ENCODE peak calls at places on chromosomes 12 and 14, in seven cellular contexts. O is psoas muscle, R is body of pancreas, B is stomach, F is cardiac muscle cell, M is prostate gland, S is ovary. P is an unnamed sample.

GRCh38 chr14:98928418-98928817 is 343.6 kb downstream of the BCL11B start:
- DNase-seq in O (no peak), R (no peak), B (no peak), F (no peak), M (no peak), S (no peak), P (no peak)

GRCh38 chr12:97283297-97283696 is 179.3 kb upstream of the RMST start:
- DNase-seq in O (no peak), R (no peak), B (no peak), F (no peak), M (no peak), S (no peak), P (no peak)

GRCh38 chr12:88006351-88006750 is 22.9 kb downstream of the C12orf50 start:
- DNase-seq in O (no peak), R (no peak), B (no peak), F (no peak), M (no peak), S (no peak), P (no peak)

GRCh38 chr12:84077692-84078091 is 834.9 kb downstream of the SLC6A15 start:
- DNase-seq in O (no peak), R (no peak), B (no peak), F (no peak), M (no peak), S (no peak), P (no peak)

GRCh38 chr12:72723732-72724131 is 451.6 kb downstream of the TRHDE start:
- DNase-seq in O (no peak), R (no peak), B (no peak), F (no peak), M (no peak), S (no peak), P (no peak)

GRCh38 chr12:94445662-94446061 is 14.0 kb downstream of the CEP83 start:
- DNase-seq in O (no peak), R (no peak), B (no peak), F (no peak), M (no peak), S (no peak), P (no peak)

GRCh38 chr14:21917699-21918436 is 244.2 kb upstream of the OR4E1 start:
- DNase-seq in O (no peak), R (peak; percentile 38), B (peak; percentile 53), F (peak; percentile 62), M (peak; percentile 31), S (no peak), P (no peak)

GRCh38 chr14:50085570-50086315 is 30.6 kb downstream of the VCPKMT start:
- DNase-seq in O (no peak), R (no peak), B (no peak), F (no peak), M (no peak), S (no peak), P (no peak)

GRCh38 chr14:61332658-61333029 is 11.3 kb downstream of the PRKCH start:
- DNase-seq in O (no peak), R (no peak), B (no peak), F (no peak), M (no peak), S (no peak), P (no peak)

GRCh38 chr12:4153343-4153892 is 120.1 kb upstream of the CCND2 start:
- DNase-seq in O (no peak), R (no peak), B (no peak), F (no peak), M (no peak), S (no peak), P (no peak)

GRCh38 chr14:77186911-77187648 is 5.5 kb downstream of the TMEM63C start:
- DNase-seq in O (peak; percentile 26), R (peak; percentile 82), B (peak; percentile 47), F (peak; percentile 22), M (no peak), S (peak; percentile 50), P (no peak)

GRCh38 chr12:72692338-72692737 is 420.2 kb downstream of the TRHDE start:
- DNase-seq in O (no peak), R (no peak), B (no peak), F (no peak), M (no peak), S (no peak), P (no peak)

GRCh38 chr12:106840217-106840616 is 65.7 kb downstream of the RIC8B start:
- DNase-seq in O (no peak), R (peak; percentile 36), B (no peak), F (peak; percentile 76), M (no peak), S (no peak), P (no peak)

GRCh38 chr12:54259194-54260011 is 20.5 kb downstream of the CBX5 start:
- DNase-seq in O (peak; percentile 53), R (peak; percentile 90), B (peak; percentile 55), F (peak; percentile 94), M (peak; percentile 38), S (peak; percentile 79), P (peak; percentile 52)

GRCh38 chr12:95767703-95768102 is 22.9 kb downstream of the NTN4 start:
- DNase-seq in O (no peak), R (no peak), B (no peak), F (no peak), M (no peak), S (no peak), P (no peak)

GRCh38 chr12:115402443-115403170 is 718.6 kb upstream of the TBX3 start:
- DNase-seq in O (no peak), R (no peak), B (no peak), F (no peak), M (no peak), S (no peak), P (no peak)

GRCh38 chr14:94521375-94522114 is 12.3 kb upstream of the SERPINA12 start:
- DNase-seq in O (no peak), R (no peak), B (no peak), F (no peak), M (no peak), S (no peak), P (no peak)

GRCh38 chr12:62719027-62719426 is 215.9 kb downstream of the PPM1H start:
- DNase-seq in O (no peak), R (no peak), B (no peak), F (no peak), M (no peak), S (no peak), P (no peak)

GRCh38 chr12:62717636-62718035 is 217.3 kb downstream of the PPM1H start:
- DNase-seq in O (no peak), R (no peak), B (no peak), F (no peak), M (no peak), S (no peak), P (no peak)

GRCh38 chr12:62716037-62716436 is 218.9 kb downstream of the PPM1H start:
- DNase-seq in O (no peak), R (no peak), B (no peak), F (no peak), M (no peak), S (no peak), P (no peak)

GRCh38 chr12:62715086-62715786 is 219.7 kb downstream of the PPM1H start:
- DNase-seq in O (no peak), R (no peak), B (no peak), F (no peak), M (no peak), S (peak; percentile 68), P (no peak)

GRCh38 chr12:62716866-62717477 is 218.0 kb downstream of the PPM1H start:
- DNase-seq in O (no peak), R (no peak), B (no peak), F (no peak), M (no peak), S (no peak), P (no peak)
- H3K4me1 ChIP-seq in O (no peaks in the 10 kb centered on the region), R (no peaks in the 10 kb centered on the region), B (peaks cover 11% of the 10 kb centered on the region), F (no peaks in the 10 kb centered on the region), M (no peaks in the 10 kb centered on the region), S (peaks cover 9% of the 10 kb centered on the region), P (peaks cover 37% of the 10 kb centered on the region)

DNA sequence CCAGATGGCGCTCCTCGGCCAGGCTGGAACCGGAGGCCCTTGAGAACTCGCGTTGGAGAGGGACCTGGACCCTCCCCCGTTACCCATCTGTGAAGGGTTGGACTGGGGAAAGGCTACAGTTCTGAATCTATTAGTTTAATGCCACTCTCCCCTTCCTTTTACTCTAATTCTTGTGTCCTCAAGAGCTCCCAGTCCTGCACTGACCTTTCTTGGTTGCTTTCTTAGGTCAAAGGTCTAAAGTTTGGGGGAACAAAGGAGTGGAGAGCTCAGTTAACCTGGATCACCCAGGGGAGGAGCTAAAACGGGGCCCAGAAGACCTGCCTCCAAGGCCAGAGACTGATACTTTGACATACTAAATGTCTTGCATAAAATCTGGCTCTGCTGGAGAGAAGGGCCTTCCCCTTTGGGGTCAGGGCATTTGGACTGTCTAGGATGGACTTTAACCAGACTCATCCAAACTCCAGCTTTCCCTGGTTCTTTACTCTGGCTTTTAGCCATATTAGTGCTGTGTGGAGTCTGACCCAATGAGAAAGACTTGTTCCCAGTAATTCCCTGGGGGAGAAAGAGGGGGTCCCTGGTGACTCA is 923 bp upstream of the MLF2 start:
- DNase-seq in O (no peak), R (no peak), B (no peak), F (no peak), M (no peak), S (no peak), P (no peak)
- TF ChIP-seq CTCF in O (no peak), R (no peak), B (no peak), F (peak; percentile 98), M (no peak), S (peak; percentile 97), P (peak; percentile 20)

DNA sequence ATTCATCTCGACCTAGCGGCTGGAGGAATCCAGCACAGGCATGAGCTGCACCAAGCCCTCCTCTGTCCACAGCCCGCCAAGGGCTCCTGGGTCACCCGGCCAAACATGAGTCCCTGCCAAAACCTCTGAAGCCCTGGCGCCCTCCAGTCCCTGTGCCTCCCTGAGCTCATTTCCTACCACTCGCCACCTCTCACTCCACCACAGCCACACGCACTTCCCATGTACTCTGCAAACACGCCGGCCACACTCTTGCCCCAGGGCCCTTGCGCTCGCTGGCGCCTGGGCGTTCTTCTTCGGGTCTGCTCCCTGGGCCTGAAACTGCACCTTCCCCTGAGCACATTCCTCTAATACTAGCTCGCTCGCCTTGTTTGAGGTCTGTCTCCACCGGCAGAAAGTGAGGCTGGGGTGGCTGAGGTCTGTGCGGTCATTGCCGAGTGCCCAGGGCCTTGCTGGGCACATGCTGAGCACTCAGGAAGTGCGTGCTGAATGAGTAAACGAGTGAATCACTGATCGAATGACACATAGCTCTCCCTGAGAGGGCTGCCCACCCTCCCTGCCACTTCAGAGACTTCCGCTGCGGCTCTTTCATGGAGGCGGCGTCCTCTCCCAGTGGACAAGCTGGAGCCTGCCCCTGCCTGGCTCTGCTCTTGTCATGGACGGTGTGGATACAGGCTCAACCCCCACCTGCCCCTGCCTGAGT is 33.7 kb upstream of the DLK1 start:
- DNase-seq in O (no peak), R (no peak), B (no peak), F (no peak), M (peak; percentile 75), S (no peak), P (no peak)
- H3K4me3 ChIP-seq in O (no peak overlapping the region), R (no peak overlapping the region), B (no peak overlapping the region), F (no peak overlapping the region), M (no peak overlapping the region), S (no peak overlapping the region), P (no peak overlapping the region)

DNA sequence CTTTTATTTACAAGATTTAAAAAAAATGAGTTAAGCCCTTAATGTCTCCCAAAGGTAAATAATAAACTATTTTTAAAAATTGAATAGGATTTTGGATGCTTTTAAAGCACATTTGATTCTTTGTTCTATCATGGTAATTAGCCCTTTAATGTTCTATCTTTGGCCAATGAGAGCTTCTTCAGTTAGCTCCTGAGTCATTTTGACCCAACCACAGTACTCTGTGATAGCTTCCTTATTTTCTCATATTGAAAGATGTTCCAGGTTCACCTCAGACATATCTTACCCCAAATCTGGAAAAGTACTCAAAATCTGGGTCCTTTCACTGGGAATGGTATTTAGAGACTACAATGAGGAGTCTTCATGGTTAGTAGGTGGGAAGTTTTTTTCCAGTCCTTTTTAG is 98.0 kb downstream of the MYRFL start:
- DNase-seq in O (no peak), R (no peak), B (no peak), F (no peak), M (no peak), S (no peak), P (no peak)
- H3K4me1 ChIP-seq in O (no peaks in the 10 kb centered on the region), R (no peaks in the 10 kb centered on the region), B (no peaks in the 10 kb centered on the region), F (no peaks in the 10 kb centered on the region), M (no peaks in the 10 kb centered on the region), S (no peaks in the 10 kb centered on the region), P (no peaks in the 10 kb centered on the region)

P was measured in gastrocnemius medialis.